ENCODE peak calls at places on chromosomes 16 and 17, in eight cellular contexts. One of them, this sample, is unnamed.

GRCh38 chr17:40022961-40023541 is 7.8 kb downstream of the CSF3 start:
- DNase-seq in A673: no peak
- DNase-seq in cardiac fibroblast: no peak
- DNase-seq in colonic mucosa: peak
- DNase-seq in spleen: no peak
- DNase-seq in left ventricle myocardium inferior: no peak
- DNase-seq in adrenal gland: no peak
- DNase-seq in lower leg skin: no peak
- DNase-seq in this sample: no peak

GRCh38 chr17:80664217-80664780 is 119.7 kb downstream of the RPTOR start:
- DNase-seq in A673: no peak
- DNase-seq in cardiac fibroblast: no peak
- DNase-seq in colonic mucosa: no peak
- DNase-seq in spleen: no peak
- DNase-seq in left ventricle myocardium inferior: no peak
- DNase-seq in adrenal gland: no peak
- DNase-seq in lower leg skin: no peak
- DNase-seq in this sample: no peak

GRCh38 chr17:59401725-59402124 is 70.3 kb downstream of the YPEL2 start:
- DNase-seq in A673: no peak
- DNase-seq in cardiac fibroblast: no peak
- DNase-seq in colonic mucosa: no peak
- DNase-seq in spleen: no peak
- DNase-seq in left ventricle myocardium inferior: no peak
- DNase-seq in adrenal gland: no peak
- DNase-seq in lower leg skin: no peak
- DNase-seq in this sample: no peak

GRCh38 chr16:79334127-79334526 is 266.4 kb downstream of the MAF start:
- DNase-seq in A673: peak
- DNase-seq in cardiac fibroblast: no peak
- DNase-seq in colonic mucosa: no peak
- DNase-seq in spleen: no peak
- DNase-seq in left ventricle myocardium inferior: no peak
- DNase-seq in adrenal gland: peak
- DNase-seq in lower leg skin: peak
- DNase-seq in this sample: no peak

GRCh38 chr17:56076980-56077379 is 76.3 kb upstream of the ANKFN1 start:
- DNase-seq in A673: no peak
- DNase-seq in cardiac fibroblast: no peak
- DNase-seq in colonic mucosa: no peak
- DNase-seq in spleen: no peak
- DNase-seq in left ventricle myocardium inferior: no peak
- DNase-seq in adrenal gland: no peak
- DNase-seq in lower leg skin: no peak
- DNase-seq in this sample: no peak

GRCh38 chr17:4986403-4986802 is 1.1 kb downstream of the CAMTA2 start:
- DNase-seq in A673: no peak
- DNase-seq in cardiac fibroblast: peak
- DNase-seq in colonic mucosa: peak
- DNase-seq in spleen: peak
- DNase-seq in left ventricle myocardium inferior: no peak
- DNase-seq in adrenal gland: no peak
- DNase-seq in lower leg skin: no peak
- DNase-seq in this sample: no peak

GRCh38 chr16:68993885-68994284 is 111.6 kb upstream of the HAS3 start:
- DNase-seq in A673: peak
- DNase-seq in cardiac fibroblast: peak
- DNase-seq in colonic mucosa: no peak
- DNase-seq in spleen: no peak
- DNase-seq in left ventricle myocardium inferior: no peak
- DNase-seq in adrenal gland: no peak
- DNase-seq in lower leg skin: no peak
- DNase-seq in this sample: no peak

GRCh38 chr17:50181601-50182345 is 16.0 kb downstream of the SGCA start:
- DNase-seq in A673: no peak
- DNase-seq in cardiac fibroblast: peak
- DNase-seq in colonic mucosa: no peak
- DNase-seq in spleen: no peak
- DNase-seq in left ventricle myocardium inferior: no peak
- DNase-seq in adrenal gland: no peak
- DNase-seq in lower leg skin: no peak
- DNase-seq in this sample: no peak

GRCh38 chr16:18804540-18804939 is 3.2 kb upstream of the ARL6IP1 start:
- DNase-seq in A673: peak
- DNase-seq in cardiac fibroblast: no peak
- DNase-seq in colonic mucosa: no peak
- DNase-seq in spleen: no peak
- DNase-seq in left ventricle myocardium inferior: no peak
- DNase-seq in adrenal gland: no peak
- DNase-seq in lower leg skin: no peak
- DNase-seq in this sample: no peak

GRCh38 chr16:18801197-18801972 is at the start of gene ARL6IP1:
- DNase-seq in A673: peak
- DNase-seq in cardiac fibroblast: peak
- DNase-seq in colonic mucosa: peak
- DNase-seq in spleen: peak
- DNase-seq in left ventricle myocardium inferior: peak
- DNase-seq in adrenal gland: peak
- DNase-seq in lower leg skin: peak
- DNase-seq in this sample: peak

GRCh38 chr16:18805257-18805773 is 4.0 kb upstream of the ARL6IP1 start:
- DNase-seq in A673: no peak
- DNase-seq in cardiac fibroblast: no peak
- DNase-seq in colonic mucosa: no peak
- DNase-seq in spleen: no peak
- DNase-seq in left ventricle myocardium inferior: no peak
- DNase-seq in adrenal gland: no peak
- DNase-seq in lower leg skin: no peak
- DNase-seq in this sample: no peak

GRCh38 chr16:18802755-18803218 is 1.4 kb upstream of the ARL6IP1 start:
- DNase-seq in A673: no peak
- DNase-seq in cardiac fibroblast: no peak
- DNase-seq in colonic mucosa: no peak
- DNase-seq in spleen: no peak
- DNase-seq in left ventricle myocardium inferior: no peak
- DNase-seq in adrenal gland: no peak
- DNase-seq in lower leg skin: no peak
- DNase-seq in this sample: no peak

DNA sequence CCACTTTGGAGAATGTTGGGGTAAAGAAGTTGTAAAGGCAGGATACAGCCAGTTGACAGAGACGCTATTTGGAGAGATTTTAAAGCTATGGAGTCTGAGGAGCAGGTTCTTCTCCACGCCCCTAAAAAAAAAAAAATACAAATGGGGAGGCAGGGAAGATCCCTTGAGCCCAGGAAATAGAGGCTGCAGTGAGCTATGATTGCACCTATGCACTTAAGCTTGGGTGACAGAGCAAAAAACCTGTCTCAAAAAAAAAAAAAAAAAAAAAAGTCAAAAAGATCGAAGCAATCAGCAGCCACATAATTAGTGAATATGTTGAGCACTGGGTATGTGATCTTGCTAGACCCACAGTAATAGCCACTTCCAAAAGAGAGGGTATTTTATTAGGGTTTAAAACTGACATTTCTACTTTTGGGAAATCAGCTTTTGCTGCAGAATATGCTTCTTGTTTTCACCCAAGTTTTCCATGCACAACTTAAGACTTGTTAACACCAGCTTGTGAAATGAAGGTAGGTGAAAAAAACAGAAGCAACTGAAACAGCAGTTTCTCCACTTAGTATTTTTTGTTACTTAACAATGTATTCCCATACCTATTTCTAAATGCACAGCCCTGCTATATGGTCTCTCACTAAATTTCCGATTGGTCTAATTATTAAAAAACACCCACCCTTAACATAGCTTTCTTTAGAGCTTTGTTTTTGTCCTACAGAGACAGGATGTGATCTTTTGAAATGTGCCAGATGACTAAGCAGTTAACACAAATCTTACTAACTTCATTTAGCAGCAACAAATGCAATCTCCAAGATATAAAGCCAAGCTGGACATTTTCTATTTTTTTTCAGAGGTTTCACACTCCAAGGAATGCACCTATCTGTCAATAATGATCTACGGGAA is 2.5 kb upstream of the ARL6IP1 start:
- DNase-seq in A673: peak
- DNase-seq in cardiac fibroblast: peak
- DNase-seq in colonic mucosa: no peak
- DNase-seq in spleen: no peak
- DNase-seq in left ventricle myocardium inferior: no peak
- DNase-seq in adrenal gland: no peak
- DNase-seq in lower leg skin: no peak
- DNase-seq in this sample: no peak
- H3K4me3 ChIP-seq in A673: peak
- H3K4me3 ChIP-seq in cardiac fibroblast: no peak
- H3K4me3 ChIP-seq in colonic mucosa: no peak
- H3K4me3 ChIP-seq in spleen: no peak
- H3K4me3 ChIP-seq in left ventricle myocardium inferior: no peak
- H3K4me3 ChIP-seq in adrenal gland: no peak
- H3K4me3 ChIP-seq in lower leg skin: no peak
- H3K4me3 ChIP-seq in this sample: no peak

DNA sequence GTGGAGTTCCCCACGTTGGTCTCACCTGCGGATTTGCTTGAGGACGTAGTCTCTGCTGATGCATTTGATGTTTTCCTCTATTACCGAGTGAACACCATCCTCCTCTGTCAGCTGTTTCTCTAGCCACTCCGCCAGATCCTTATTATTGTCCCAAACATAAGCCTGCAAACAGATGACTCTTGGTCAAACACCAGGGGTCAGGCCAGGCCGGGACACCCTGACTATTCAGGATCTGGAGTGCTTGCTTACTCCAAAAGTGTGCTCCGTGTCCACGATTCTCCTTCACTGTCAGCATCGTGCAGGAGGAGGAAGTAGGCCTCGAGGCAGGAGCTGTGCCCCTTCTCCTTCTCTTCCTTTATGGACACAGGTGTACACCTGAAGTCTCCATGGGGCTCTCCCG is 140.2 kb downstream of the AATF start:
- DNase-seq in A673: no peak
- DNase-seq in cardiac fibroblast: no peak
- DNase-seq in colonic mucosa: no peak
- DNase-seq in spleen: no peak
- DNase-seq in left ventricle myocardium inferior: no peak
- DNase-seq in adrenal gland: no peak
- DNase-seq in lower leg skin: no peak
- DNase-seq in this sample: no peak
- TF ChIP-seq CTCF in A673: no peak
- TF ChIP-seq CTCF in cardiac fibroblast: no peak
- TF ChIP-seq CTCF in colonic mucosa: no peak
- TF ChIP-seq CTCF in spleen: no peak
- TF ChIP-seq CTCF in left ventricle myocardium inferior: no peak
- TF ChIP-seq CTCF in adrenal gland: no peak
- TF ChIP-seq CTCF in lower leg skin: no peak
- TF ChIP-seq CTCF in this sample: no peak

GRCh38 chr16:24041834-24042631 is 206.2 kb downstream of the PRKCB start:
- DNase-seq in A673: peak
- DNase-seq in cardiac fibroblast: peak
- DNase-seq in colonic mucosa: peak
- DNase-seq in spleen: peak
- DNase-seq in left ventricle myocardium inferior: peak
- DNase-seq in adrenal gland: peak
- DNase-seq in lower leg skin: no peak
- DNase-seq in this sample: peak

GRCh38 chr16:24035127-24035842 is 199.5 kb downstream of the PRKCB start:
- DNase-seq in A673: no peak
- DNase-seq in cardiac fibroblast: no peak
- DNase-seq in colonic mucosa: no peak
- DNase-seq in spleen: peak
- DNase-seq in left ventricle myocardium inferior: no peak
- DNase-seq in adrenal gland: no peak
- DNase-seq in lower leg skin: no peak
- DNase-seq in this sample: no peak

GRCh38 chr16:24037335-24037734 is 201.6 kb downstream of the PRKCB start:
- DNase-seq in A673: no peak
- DNase-seq in cardiac fibroblast: no peak
- DNase-seq in colonic mucosa: no peak
- DNase-seq in spleen: no peak
- DNase-seq in left ventricle myocardium inferior: no peak
- DNase-seq in adrenal gland: no peak
- DNase-seq in lower leg skin: no peak
- DNase-seq in this sample: no peak

GRCh38 chr16:24036038-24036543 is 200.3 kb downstream of the PRKCB start:
- DNase-seq in A673: peak
- DNase-seq in cardiac fibroblast: no peak
- DNase-seq in colonic mucosa: no peak
- DNase-seq in spleen: no peak
- DNase-seq in left ventricle myocardium inferior: no peak
- DNase-seq in adrenal gland: no peak
- DNase-seq in lower leg skin: no peak
- DNase-seq in this sample: no peak

GRCh38 chr16:24036614-24037013 is 200.8 kb downstream of the PRKCB start:
- DNase-seq in A673: peak
- DNase-seq in cardiac fibroblast: peak
- DNase-seq in colonic mucosa: peak
- DNase-seq in spleen: no peak
- DNase-seq in left ventricle myocardium inferior: no peak
- DNase-seq in adrenal gland: peak
- DNase-seq in lower leg skin: no peak
- DNase-seq in this sample: peak
- H3K4me3 ChIP-seq in A673: no peak
- H3K4me3 ChIP-seq in cardiac fibroblast: no peak
- H3K4me3 ChIP-seq in colonic mucosa: no peak
- H3K4me3 ChIP-seq in spleen: no peak
- H3K4me3 ChIP-seq in left ventricle myocardium inferior: no peak
- H3K4me3 ChIP-seq in adrenal gland: no peak
- H3K4me3 ChIP-seq in lower leg skin: no peak
- H3K4me3 ChIP-seq in this sample: no peak

GRCh38 chr17:75118307-75118706 is 8.5 kb downstream of the ARMC7 start:
- DNase-seq in A673: no peak
- DNase-seq in cardiac fibroblast: no peak
- DNase-seq in colonic mucosa: no peak
- DNase-seq in spleen: no peak
- DNase-seq in left ventricle myocardium inferior: no peak
- DNase-seq in adrenal gland: no peak
- DNase-seq in lower leg skin: no peak
- DNase-seq in this sample: no peak

GRCh38 chr17:75111777-75112176 is 2.0 kb downstream of the ARMC7 start:
- DNase-seq in A673: no peak
- DNase-seq in cardiac fibroblast: no peak
- DNase-seq in colonic mucosa: no peak
- DNase-seq in spleen: no peak
- DNase-seq in left ventricle myocardium inferior: no peak
- DNase-seq in adrenal gland: no peak
- DNase-seq in lower leg skin: no peak
- DNase-seq in this sample: no peak

GRCh38 chr17:75115545-75115944 is 5.8 kb downstream of the ARMC7 start:
- DNase-seq in A673: no peak
- DNase-seq in cardiac fibroblast: no peak
- DNase-seq in colonic mucosa: no peak
- DNase-seq in spleen: no peak
- DNase-seq in left ventricle myocardium inferior: no peak
- DNase-seq in adrenal gland: no peak
- DNase-seq in lower leg skin: no peak
- DNase-seq in this sample: no peak

GRCh38 chr17:75113798-75114551 is 4.2 kb downstream of the ARMC7 start:
- DNase-seq in A673: peak
- DNase-seq in cardiac fibroblast: peak
- DNase-seq in colonic mucosa: peak
- DNase-seq in spleen: peak
- DNase-seq in left ventricle myocardium inferior: peak
- DNase-seq in adrenal gland: peak
- DNase-seq in lower leg skin: peak
- DNase-seq in this sample: peak

DNA sequence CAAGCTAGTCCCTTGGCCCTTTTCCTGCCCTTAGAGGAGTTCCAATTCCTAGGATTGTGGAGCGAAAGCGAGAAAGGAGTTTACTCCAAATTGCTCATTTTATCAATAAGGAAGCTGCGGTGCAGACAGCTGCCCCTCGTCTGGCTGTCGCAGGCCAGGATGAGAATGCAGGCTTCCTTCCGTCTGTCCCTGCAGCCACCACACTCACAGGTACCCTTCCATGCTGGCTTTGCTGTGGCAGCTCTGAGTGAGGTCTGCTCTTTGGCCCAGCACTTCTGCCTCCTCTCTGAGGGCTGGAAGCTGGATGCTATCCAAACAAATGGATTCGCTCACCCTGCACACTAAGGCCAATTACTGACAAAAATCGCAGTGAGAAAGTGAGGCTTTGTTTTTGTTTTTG is 6.9 kb downstream of the ARMC7 start:
- DNase-seq in A673: no peak
- DNase-seq in cardiac fibroblast: no peak
- DNase-seq in colonic mucosa: no peak
- DNase-seq in spleen: no peak
- DNase-seq in left ventricle myocardium inferior: no peak
- DNase-seq in adrenal gland: no peak
- DNase-seq in lower leg skin: no peak
- DNase-seq in this sample: no peak
- TF ChIP-seq CTCF in A673: no peak
- TF ChIP-seq CTCF in cardiac fibroblast: no peak
- TF ChIP-seq CTCF in colonic mucosa: no peak
- TF ChIP-seq CTCF in spleen: no peak
- TF ChIP-seq CTCF in left ventricle myocardium inferior: no peak
- TF ChIP-seq CTCF in adrenal gland: no peak
- TF ChIP-seq CTCF in lower leg skin: no peak
- TF ChIP-seq CTCF in this sample: no peak